ENCODE peak calls at places on chromosomes 7 and 10, in five cellular contexts. S, Y, I, B and V are unnamed samples. For H3K4me1, the result is how much of the 10 kb centered on the place peaks cover.

GRCh38 chr7:102081244-102081627 is 205.4 kb upstream of the SH2B2 start:
- DNase-seq in B (no peak), I (no peak), Y (no peak), S (no peak), V (no peak)

GRCh38 chr10:52283174-52283573 is 30.9 kb upstream of the DKK1 start:
- DNase-seq in I (peak), B (no peak), Y (no peak), S (no peak), V (no peak)

GRCh38 chr10:2282194-2282593 is 544.9 kb upstream of the ADARB2 start:
- DNase-seq in I (no peak), Y (no peak), S (no peak), B (no peak), V (no peak)

GRCh38 chr10:44390585-44391072 is 5.7 kb upstream of the CXCL12 start:
- DNase-seq in B (peak), S (no peak), I (no peak), Y (peak), V (no peak)

GRCh38 chr10:115829501-115830215 is 443.3 kb downstream of the GFRA1 start:
- DNase-seq in B (no peak), S (no peak), I (peak), Y (no peak), V (no peak)

GRCh38 chr7:18570890-18571478 is 75.4 kb downstream of the HDAC9 start:
- DNase-seq in B (no peak), I (peak), Y (no peak), S (no peak), V (peak)

GRCh38 chr10:133258818-133259602 is 17.7 kb downstream of the ADAM8 start:
- DNase-seq in Y (peak), B (no peak), I (peak), S (peak), V (peak)

GRCh38 chr7:28479507-28479947 is 67.2 kb downstream of the CREB5 start:
- DNase-seq in Y (no peak), S (no peak), I (no peak), B (no peak), V (no peak)

GRCh38 chr7:106518986-106519385 is 142.0 kb downstream of the CCDC71L start:
- DNase-seq in B (peak), I (no peak), Y (no peak), S (no peak), V (no peak)

GRCh38 chr7:56026538-56026937 is 24.7 kb downstream of the PSPH start:
- DNase-seq in I (no peak), B (no peak), Y (no peak), S (no peak), V (no peak)

GRCh38 chr10:112209534-112210200 is 26.1 kb upstream of the GPAM start:
- DNase-seq in I (no peak), B (peak), Y (no peak), S (no peak), V (no peak)

GRCh38 chr10:43945908-43946307 is 297.2 kb upstream of the ZNF32 start:
- DNase-seq in Y (no peak), S (no peak), B (peak), I (no peak), V (no peak)

GRCh38 chr7:2812831-2813230 is 31.3 kb downstream of the GNA12 start:
- DNase-seq in I (no peak), S (no peak), Y (peak), B (no peak), V (no peak)
- H3K4me1 ChIP-seq in I (half or more), S (under half), Y (under half), B (under half), V (under half)

DNA sequence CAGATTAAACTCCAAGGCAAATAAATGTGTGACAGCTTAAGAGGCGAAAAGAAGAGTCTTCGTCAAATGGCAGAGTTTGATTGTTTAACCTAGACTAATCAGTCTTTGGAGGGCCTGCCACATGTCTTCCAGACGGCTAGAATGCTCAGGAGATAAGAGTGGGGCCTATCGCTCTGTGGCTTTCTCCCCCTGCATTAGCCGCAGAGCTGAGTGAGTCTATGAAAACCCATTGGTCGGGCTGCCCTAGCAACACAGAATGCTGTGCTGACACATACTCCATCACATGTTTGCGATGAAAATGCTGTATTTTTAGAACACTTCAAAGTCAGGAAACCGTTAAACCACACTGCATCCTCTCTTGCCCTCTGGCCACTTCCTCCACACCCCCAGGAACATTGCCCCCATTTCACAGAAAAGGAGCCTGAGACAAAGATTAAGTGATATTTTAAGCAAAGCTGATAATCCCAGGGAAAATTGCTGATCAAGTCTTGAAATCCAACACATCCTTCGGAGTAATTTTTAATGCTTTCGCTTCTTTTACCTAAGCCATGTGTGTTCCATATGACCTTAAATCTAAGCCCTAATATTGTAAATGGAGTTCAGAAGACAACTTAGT is 161.0 kb downstream of the CELF2 start:
- DNase-seq in Y (no peak), B (no peak), S (peak), I (peak), V (no peak)
- H3K4me1 ChIP-seq in Y (under half), B (under half), S (half or more), I (under half), V (under half)

DNA sequence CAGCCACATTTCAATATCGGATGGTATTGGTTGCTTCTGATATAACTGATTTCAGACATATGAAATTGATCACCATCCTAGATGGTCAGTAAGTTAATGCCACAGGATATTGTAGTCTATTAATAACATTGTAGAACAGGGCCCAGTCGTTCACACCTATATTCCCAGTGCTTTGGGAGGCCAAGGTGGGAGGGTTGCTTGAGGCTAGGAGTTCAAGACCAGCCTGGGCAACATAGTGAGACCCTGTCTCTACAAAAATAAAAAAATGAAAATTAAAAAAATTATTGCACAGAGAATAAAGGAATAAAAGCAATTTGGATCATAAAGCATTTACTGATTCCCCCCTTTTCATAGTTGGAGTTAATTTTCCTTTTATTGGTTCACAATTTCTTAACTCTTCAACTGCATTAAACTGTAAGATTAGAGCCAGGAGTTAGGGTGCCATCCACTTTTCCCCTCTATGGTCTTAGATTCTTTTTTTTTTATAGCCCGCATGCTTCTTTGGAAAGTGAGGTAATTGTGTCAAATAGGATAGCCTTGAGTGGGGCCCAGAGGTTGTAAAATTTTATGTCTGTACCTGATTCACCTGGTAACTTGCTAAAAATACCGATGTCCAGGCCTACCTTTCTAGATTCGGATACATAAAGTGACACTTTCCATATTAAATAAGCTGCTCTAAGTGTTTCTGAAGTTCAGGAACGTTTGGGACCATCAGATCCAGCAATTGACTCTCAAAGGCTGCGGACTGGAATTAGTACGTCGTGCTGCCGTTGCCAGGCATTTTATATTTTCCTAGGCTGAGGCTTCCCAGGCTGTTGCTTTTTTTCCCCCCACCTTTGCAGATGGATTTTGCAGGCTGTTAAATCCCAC is 24.7 kb downstream of the ADK start:
- DNase-seq in S (no peak), Y (no peak), B (no peak), I (no peak), V (no peak)
- H3K4me1 ChIP-seq in S (under half), Y (under half), B (under half), I (under half), V (under half)

GRCh38 chr7:130895006-130895750 is 161.2 kb upstream of the KLF14 start:
- DNase-seq in I (no peak), B (no peak), Y (no peak), S (no peak), V (no peak)

GRCh38 chr7:130891254-130892094 is 157.5 kb upstream of the KLF14 start:
- DNase-seq in B (peak), I (peak), Y (peak), S (no peak), V (peak)

GRCh38 chr7:130896051-130896881 is 162.3 kb upstream of the KLF14 start:
- DNase-seq in B (no peak), S (no peak), Y (no peak), I (peak), V (no peak)

GRCh38 chr7:130894146-130895005 is 160.4 kb upstream of the KLF14 start:
- DNase-seq in B (peak), I (peak), S (no peak), Y (peak), V (no peak)

DNA sequence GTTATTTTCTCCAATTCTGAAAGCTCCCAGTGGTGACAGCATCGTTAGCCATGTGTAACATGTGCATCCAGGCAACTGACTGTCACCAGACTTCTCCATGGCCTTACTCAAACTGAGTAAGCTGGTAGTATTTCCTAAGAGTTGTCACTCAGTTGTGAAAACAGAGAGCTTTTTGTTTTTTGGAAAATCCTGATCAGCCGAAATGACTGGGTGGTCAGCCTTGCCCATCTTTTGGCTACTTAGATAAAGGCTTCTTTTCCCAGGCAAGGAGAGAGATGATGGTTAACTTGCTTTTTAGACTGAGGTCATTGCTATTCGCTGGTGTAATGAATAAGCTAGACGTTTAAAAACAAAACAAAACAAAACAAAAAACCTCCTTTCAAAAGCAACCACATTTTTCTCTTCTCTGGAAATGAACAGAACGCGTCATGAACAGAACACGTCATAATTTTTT is 159.5 kb upstream of the KLF14 start:
- DNase-seq in S (no peak), I (peak), Y (no peak), B (no peak), V (no peak)
- H3K4me1 ChIP-seq in S (under half), I (under half), Y (half or more), B (under half), V (under half)